ENCODE peak calls at places on chromosomes 7 and 10, in four cellular contexts. W is stomach, I is dorsolateral prefrontal cortex, Z is pancreas. H is an unnamed sample.

GRCh38 chr7:151987748-151988529 is 31.7 kb downstream of the GALNTL5 start:
- DNase-seq in W (no peak), I (peak), Z (no peak), H (no peak)

GRCh38 chr7:41930538-41931262 is 227.8 kb upstream of the INHBA start:
- DNase-seq in W (no peak), I (no peak), Z (no peak), H (no peak)

GRCh38 chr7:155007947-155008346 is 5.0 kb upstream of the PAXIP1 start:
- DNase-seq in W (no peak), I (no peak), Z (no peak), H (no peak)

GRCh38 chr7:90119178-90119971 is 34.9 kb upstream of the STEAP1 start:
- DNase-seq in W (no peak), I (peak), Z (peak), H (no peak)

GRCh38 chr10:43043773-43044394 is 33.0 kb upstream of the RET start:
- DNase-seq in W (no peak), I (peak), Z (peak), H (no peak)

GRCh38 chr7:132394283-132395003 is 181.8 kb downstream of the PLXNA4 start:
- DNase-seq in W (no peak), I (no peak), Z (no peak), H (no peak)

GRCh38 chr10:116126239-116126638 is 146.8 kb downstream of the GFRA1 start:
- DNase-seq in W (no peak), I (no peak), Z (no peak), H (no peak)

GRCh38 chr7:106598663-106599342 is 62.2 kb downstream of the CCDC71L start:
- DNase-seq in W (peak), I (no peak), Z (no peak), H (no peak)

GRCh38 chr7:151469281-151469680 is 29.3 kb upstream of the CRYGN start:
- DNase-seq in W (no peak), I (no peak), Z (no peak), H (no peak)

GRCh38 chr7:158176561-158177173 is 411.0 kb downstream of the PTPRN2 start:
- DNase-seq in W (no peak), I (no peak), Z (no peak), H (no peak)

GRCh38 chr10:102504179-102504975 is 605 bp downstream of the SUFU start:
- DNase-seq in W (peak), I (no peak), Z (peak), H (no peak)

GRCh38 chr10:95640891-95641315 is 15.6 kb downstream of the ALDH18A1 start:
- DNase-seq in W (no peak), I (no peak), Z (no peak), H (no peak)

GRCh38 chr7:150368098-150368883 is at the start of gene REPIN1:
- DNase-seq in W (peak), I (peak), Z (peak), H (peak)

GRCh38 chr7:129642871-129643515 is 31.5 kb downstream of the NRF1 start:
- DNase-seq in W (no peak), I (peak), Z (no peak), H (no peak)

GRCh38 chr7:129644634-129645230 is 33.2 kb downstream of the NRF1 start:
- DNase-seq in W (no peak), I (no peak), Z (no peak), H (no peak)

GRCh38 chr7:129643545-129644170 is 32.1 kb downstream of the NRF1 start:
- DNase-seq in W (no peak), I (no peak), Z (no peak), H (no peak)

GRCh38 chr7:129636641-129637040 is 25.1 kb downstream of the NRF1 start:
- DNase-seq in W (no peak), I (no peak), Z (no peak), H (no peak)

GRCh38 chr7:129640400-129640799 is 28.9 kb downstream of the NRF1 start:
- DNase-seq in W (no peak), I (no peak), Z (no peak), H (no peak)
- TF ChIP-seq CTCF in W (no peak), I (no peak), Z (no peak), H (no peak)

DNA sequence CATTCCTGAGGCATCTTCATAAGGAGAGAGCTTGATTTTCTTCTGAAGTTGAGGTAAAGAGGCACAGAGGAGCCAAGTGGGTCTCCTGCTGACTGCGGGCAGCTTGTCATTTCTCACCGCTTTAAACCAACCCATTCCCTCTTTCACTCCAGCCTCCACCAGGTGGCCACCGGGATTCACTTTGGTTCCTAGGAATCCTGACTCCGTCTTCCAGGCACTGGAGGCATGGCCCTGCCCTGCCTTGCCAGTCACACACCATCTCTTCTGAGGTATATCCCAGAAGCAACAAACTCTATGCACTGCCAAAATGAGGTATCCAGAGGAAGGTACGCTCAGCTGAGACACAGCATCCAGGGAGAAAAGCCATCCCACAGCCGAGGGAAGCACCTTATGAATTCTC is 280.8 kb downstream of the TNS3 start:
- DNase-seq in W (no peak), I (no peak), Z (no peak), H (no peak)
- TF ChIP-seq CTCF in W (no peak), I (peak), Z (no peak), H (no peak)

GRCh38 chr7:128395748-128396147 is 14.0 kb downstream of the IMPDH1 start:
- DNase-seq in W (no peak), I (no peak), Z (no peak), H (no peak)
- TF ChIP-seq CTCF in W (no peak), I (no peak), Z (no peak), H (no peak)

DNA sequence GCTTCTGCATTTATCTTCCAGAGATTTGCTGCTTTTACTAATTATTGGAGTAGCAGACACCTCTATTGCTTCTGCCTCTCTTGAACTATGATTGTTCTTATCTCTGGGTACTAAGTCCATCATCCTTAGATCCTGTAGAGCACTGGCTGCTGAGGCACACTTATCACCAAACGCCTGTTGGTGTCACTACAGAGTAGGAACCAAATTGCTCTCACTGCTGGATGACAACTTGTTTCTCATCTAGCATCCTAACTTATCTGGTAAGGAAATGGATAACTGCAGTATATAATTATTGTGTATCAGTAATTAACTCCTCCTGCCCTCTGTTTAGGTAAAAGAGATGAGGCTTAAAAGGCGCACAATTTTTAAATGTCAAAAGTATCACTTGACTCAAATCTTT is 1059.4 kb downstream of the NRG3 start:
- DNase-seq in W (no peak), I (no peak), Z (no peak), H (no peak)
- TF ChIP-seq CTCF in W (no peak), I (no peak), Z (no peak), H (no peak)

GRCh38 chr7:35971133-35971995 is 170.5 kb downstream of the SEPTIN7 start:
- DNase-seq in W (no peak), I (no peak), Z (peak), H (no peak)
- TF ChIP-seq CTCF in W (peak), I (no peak), Z (no peak), H (no peak)

GRCh38 chr10:125977206-125977605 is 80.8 kb downstream of the FANK1 start:
- DNase-seq in W (no peak), I (no peak), Z (no peak), H (no peak)
- TF ChIP-seq CTCF in W (no peak), I (no peak), Z (no peak), H (no peak)

GRCh38 chr10:97631098-97631497 is 2.2 kb downstream of the MORN4 start:
- DNase-seq in W (no peak), I (no peak), Z (no peak), H (no peak)
- TF ChIP-seq CTCF in W (no peak), I (no peak), Z (no peak), H (no peak)

GRCh38 chr10:50417906-50418697 is 166.8 kb upstream of the ASAH2 start:
- DNase-seq in W (peak), I (peak), Z (peak), H (no peak)
- TF ChIP-seq CTCF in W (no peak), I (peak), Z (no peak), H (no peak)

GRCh38 chr7:81285142-81285871 is 366.5 kb upstream of the SEMA3C start:
- DNase-seq in W (no peak), I (no peak), Z (no peak), H (no peak)
- TF ChIP-seq CTCF in W (no peak), I (no peak), Z (no peak), H (no peak)

GRCh38 chr7:963236-964078 is 9.0 kb upstream of the ADAP1 start:
- DNase-seq in W (no peak), I (no peak), Z (peak), H (no peak)

GRCh38 chr7:961546-962400 is 7.3 kb upstream of the ADAP1 start:
- DNase-seq in W (no peak), I (no peak), Z (peak), H (no peak)

GRCh38 chr7:966291-967069 is 8.9 kb downstream of the COX19 start:
- DNase-seq in W (no peak), I (no peak), Z (peak), H (no peak)

GRCh38 chr7:962401-963081 is 8.1 kb upstream of the ADAP1 start:
- DNase-seq in W (no peak), I (no peak), Z (peak), H (no peak)

DNA sequence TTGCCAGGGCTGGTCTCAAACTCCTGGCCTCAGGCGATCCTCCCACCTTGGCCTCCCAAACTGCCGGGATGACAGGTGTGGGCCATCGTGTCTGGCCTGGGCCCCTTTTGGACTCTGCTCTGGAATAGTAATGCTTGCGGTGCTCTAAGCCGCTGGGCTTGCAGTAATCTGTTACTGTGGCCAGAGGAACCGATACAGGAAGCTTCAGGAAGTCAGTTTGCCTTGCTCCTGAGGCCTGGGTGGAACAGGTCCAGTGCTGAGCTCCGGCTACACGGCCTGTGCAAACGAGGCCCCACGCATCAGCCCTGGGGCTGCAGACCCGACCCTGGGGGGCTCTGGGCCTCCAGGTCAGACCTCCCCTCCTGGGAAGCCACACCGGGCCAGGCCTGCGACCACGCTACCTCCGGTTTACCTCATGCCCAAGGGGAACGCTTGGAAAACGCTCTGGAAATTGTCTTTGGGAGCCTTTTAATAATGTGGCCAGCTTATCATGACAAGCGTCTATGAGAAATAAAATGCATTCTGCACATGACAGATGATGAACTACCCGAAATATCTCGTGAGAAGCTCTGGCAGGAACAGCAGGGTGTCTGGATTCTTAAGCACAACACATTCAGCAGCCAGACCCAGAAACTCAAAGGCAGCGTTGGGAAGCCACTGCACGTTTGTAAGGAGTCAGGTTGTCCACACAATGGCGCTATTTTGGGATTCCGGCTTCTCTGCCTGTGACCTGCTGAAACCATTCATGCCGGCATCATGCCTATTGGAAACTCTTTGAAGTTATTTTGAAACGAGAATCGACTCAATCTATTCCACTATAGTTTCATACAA is 10.1 kb upstream of the ADAP1 start:
- DNase-seq in W (no peak), I (peak), Z (peak), H (no peak)
- TF ChIP-seq CTCF in W (peak), I (no peak), Z (no peak), H (no peak)